ENCODE peak calls at places on chromosomes 2 and 18, in five cellular contexts. N is T-helper 9 cell; Q is amniotic stem cell; D is central memory CD4-positive, alpha-beta T cell; U is NCI-H1105. M is an unnamed sample.

GRCh38 chr18:13444430-13445240 is 226.1 kb downstream of the LDLRAD4 start:
- DNase-seq in N (no peak), Q (no peak), D (no peak), U (no peak), M (no peak)

GRCh38 chr2:122999823-123000222 is 1025.3 kb upstream of the CNTNAP5 start:
- DNase-seq in N (no peak), Q (no peak), D (no peak), U (no peak), M (no peak)

GRCh38 chr2:207692206-207693065 is 19.0 kb upstream of the CCNYL1 start:
- DNase-seq in N (peak; percentile 29), Q (no peak), D (peak; percentile 36), U (peak; percentile 1), M (peak; percentile 19)

GRCh38 chr2:219302412-219302968 is 6.7 kb downstream of the PTPRN start:
- DNase-seq in N (no peak), Q (no peak), D (no peak), U (no peak), M (no peak)

GRCh38 chr18:56986829-56987228 is 160.1 kb upstream of the BOD1L2 start:
- DNase-seq in N (no peak), Q (no peak), D (no peak), U (no peak), M (no peak)

GRCh38 chr2:123512547-123512946 is 512.5 kb upstream of the CNTNAP5 start:
- DNase-seq in N (no peak), Q (no peak), D (no peak), U (no peak), M (no peak)

GRCh38 chr2:31197166-31197565 is 20.1 kb downstream of the CAPN14 start:
- DNase-seq in N (no peak), Q (no peak), D (no peak), U (no peak), M (no peak)

GRCh38 chr2:36322108-36322507 is 33.5 kb upstream of the CRIM1 start:
- DNase-seq in N (no peak), Q (peak; percentile 32), D (no peak), U (no peak), M (no peak)

GRCh38 chr18:23107718-23108117 is 27.6 kb upstream of the CABLES1 start:
- DNase-seq in N (no peak), Q (no peak), D (no peak), U (no peak), M (no peak)

GRCh38 chr2:58146707-58147106 is 94.4 kb downstream of the FANCL start:
- DNase-seq in N (no peak), Q (no peak), D (no peak), U (no peak), M (no peak)

GRCh38 chr18:54240629-54241107 is 16.2 kb upstream of the MBD2 start:
- DNase-seq in N (no peak), Q (no peak), D (no peak), U (no peak), M (no peak)

GRCh38 chr18:48200631-48201336 is 208.4 kb downstream of the ZBTB7C start:
- DNase-seq in N (no peak), Q (no peak), D (no peak), U (no peak), M (no peak)

GRCh38 chr18:47815486-47816270 is 114.8 kb downstream of the SMAD2 start:
- DNase-seq in N (no peak), Q (no peak), D (no peak), U (no peak), M (no peak)

GRCh38 chr18:74748809-74749208 is 151.1 kb downstream of the ZNF407 start:
- DNase-seq in N (no peak), Q (no peak), D (no peak), U (peak; percentile 38), M (no peak)

GRCh38 chr18:8813621-8814020 is 108.3 kb downstream of the MTCL1 start:
- DNase-seq in N (no peak), Q (no peak), D (no peak), U (no peak), M (no peak)

GRCh38 chr18:57931038-57931437 is 113.0 kb upstream of the NEDD4L start:
- DNase-seq in N (no peak), Q (no peak), D (no peak), U (peak; percentile 17), M (no peak)

GRCh38 chr2:8247905-8248622 is 433.8 kb upstream of the ID2 start:
- DNase-seq in N (no peak), Q (no peak), D (no peak), U (no peak), M (no peak)

GRCh38 chr18:24613887-24614286 is 153.4 kb downstream of the HRH4 start:
- DNase-seq in N (no peak), Q (no peak), D (no peak), U (no peak), M (no peak)

GRCh38 chr2:195408196-195408595 is 248.8 kb upstream of the SLC39A10 start:
- DNase-seq in N (no peak), Q (no peak), D (no peak), U (peak; percentile 51), M (no peak)

GRCh38 chr18:25826377-25826776 is 264.0 kb downstream of the SS18 start:
- DNase-seq in N (no peak), Q (no peak), D (no peak), U (no peak), M (no peak)

GRCh38 chr18:59011786-59012185 is 127.9 kb upstream of the SEC11C start:
- DNase-seq in N (no peak), Q (no peak), D (no peak), U (no peak), M (no peak)

GRCh38 chr2:203869610-203870042 is 2.1 kb downstream of the CTLA4 start:
- DNase-seq in N (peak; percentile 34), Q (no peak), D (peak; percentile 67), U (no peak), M (peak; percentile 43)

GRCh38 chr2:196729418-196729817 is 70.1 kb downstream of the GTF3C3 start:
- DNase-seq in N (no peak), Q (no peak), D (no peak), U (no peak), M (no peak)

GRCh38 chr2:158923641-158924040 is 44.8 kb upstream of the TANC1 start:
- DNase-seq in N (no peak), Q (no peak), D (no peak), U (no peak), M (no peak)

GRCh38 chr2:71786291-71787107 is 333.1 kb downstream of the DYSF start:
- DNase-seq in N (no peak), Q (no peak), D (no peak), U (no peak), M (no peak)

GRCh38 chr2:66567742-66568141 is 132.8 kb downstream of the MEIS1 start:
- DNase-seq in N (no peak), Q (no peak), D (no peak), U (no peak), M (no peak)

GRCh38 chr2:236748801-236749200 is 179.2 kb downstream of the ACKR3 start:
- DNase-seq in N (no peak), Q (no peak), D (no peak), U (no peak), M (no peak)

GRCh38 chr2:88180594-88181240 is 10.6 kb downstream of the THNSL2 start:
- DNase-seq in N (no peak), Q (no peak), D (no peak), U (no peak), M (no peak)